ENCODE peak calls at places on chromosomes 13 and 19, in eight cellular contexts. One of them, this sample, is unnamed.

GRCh38 chr13:111415216-111415615 is 94.8 kb downstream of the TEX29 start:
- DNase-seq in lung: no peak
- DNase-seq in mucosa of descending colon: no peak
- DNase-seq in stimulated activated CD8-positive, alpha-beta memory T cell treated with anti-CD3 and anti-CD28 coated beads, Interleukin-2, amount 100 ng/mL, for 48 hours: no peak
- DNase-seq in HFF-Myc: no peak
- DNase-seq in aorta: no peak
- DNase-seq in nephron progenitor cell: no peak
- DNase-seq in NCI-H345: no peak
- DNase-seq in this sample: no peak

GRCh38 chr19:34173145-34173956 is 1.0 kb downstream of the LSM14A start:
- DNase-seq in mucosa of descending colon: peak; percentile 64
- DNase-seq in nephron progenitor cell: peak; percentile 62
- DNase-seq in lung: peak; percentile 41
- DNase-seq in stimulated activated CD8-positive, alpha-beta memory T cell treated with anti-CD3 and anti-CD28 coated beads, Interleukin-2, amount 100 ng/mL, for 48 hours: no peak
- DNase-seq in NCI-H345: peak; percentile 64
- DNase-seq in aorta: peak; percentile 55
- DNase-seq in HFF-Myc: no peak
- DNase-seq in this sample: peak; percentile 31

GRCh38 chr19:15265849-15266248 is 33.6 kb upstream of the EPHX3 start:
- DNase-seq in nephron progenitor cell: no peak
- DNase-seq in HFF-Myc: peak; percentile 85
- DNase-seq in mucosa of descending colon: peak; percentile 78
- DNase-seq in NCI-H345: no peak
- DNase-seq in lung: peak; percentile 82
- DNase-seq in aorta: peak; percentile 94
- DNase-seq in stimulated activated CD8-positive, alpha-beta memory T cell treated with anti-CD3 and anti-CD28 coated beads, Interleukin-2, amount 100 ng/mL, for 48 hours: no peak
- DNase-seq in this sample: no peak

GRCh38 chr13:112684041-112684440 is 5.8 kb upstream of the ATP11A start:
- DNase-seq in mucosa of descending colon: no peak
- DNase-seq in stimulated activated CD8-positive, alpha-beta memory T cell treated with anti-CD3 and anti-CD28 coated beads, Interleukin-2, amount 100 ng/mL, for 48 hours: no peak
- DNase-seq in NCI-H345: no peak
- DNase-seq in aorta: no peak
- DNase-seq in nephron progenitor cell: no peak
- DNase-seq in HFF-Myc: no peak
- DNase-seq in lung: no peak
- DNase-seq in this sample: no peak

GRCh38 chr19:6457958-6458694 is 1.5 kb downstream of the SLC25A23 start:
- DNase-seq in nephron progenitor cell: no peak
- DNase-seq in mucosa of descending colon: no peak
- DNase-seq in lung: no peak
- DNase-seq in aorta: no peak
- DNase-seq in NCI-H345: no peak
- DNase-seq in HFF-Myc: no peak
- DNase-seq in stimulated activated CD8-positive, alpha-beta memory T cell treated with anti-CD3 and anti-CD28 coated beads, Interleukin-2, amount 100 ng/mL, for 48 hours: no peak
- DNase-seq in this sample: peak; percentile 70

GRCh38 chr19:12838182-12838890 is at the start of gene MAST1:
- DNase-seq in nephron progenitor cell: peak; percentile 81
- DNase-seq in stimulated activated CD8-positive, alpha-beta memory T cell treated with anti-CD3 and anti-CD28 coated beads, Interleukin-2, amount 100 ng/mL, for 48 hours: peak; percentile 38
- DNase-seq in aorta: no peak
- DNase-seq in HFF-Myc: no peak
- DNase-seq in lung: no peak
- DNase-seq in NCI-H345: peak; percentile 29
- DNase-seq in mucosa of descending colon: peak; percentile 51
- DNase-seq in this sample: peak; percentile 79

GRCh38 chr19:48044561-48044960 is 682 bp upstream of the CABP5 start:
- DNase-seq in HFF-Myc: no peak
- DNase-seq in nephron progenitor cell: no peak
- DNase-seq in NCI-H345: no peak
- DNase-seq in lung: no peak
- DNase-seq in mucosa of descending colon: no peak
- DNase-seq in aorta: no peak
- DNase-seq in stimulated activated CD8-positive, alpha-beta memory T cell treated with anti-CD3 and anti-CD28 coated beads, Interleukin-2, amount 100 ng/mL, for 48 hours: no peak
- DNase-seq in this sample: no peak

GRCh38 chr13:51348069-51348967 is 8.8 kb downstream of the SERPINE3 start:
- DNase-seq in mucosa of descending colon: no peak
- DNase-seq in stimulated activated CD8-positive, alpha-beta memory T cell treated with anti-CD3 and anti-CD28 coated beads, Interleukin-2, amount 100 ng/mL, for 48 hours: no peak
- DNase-seq in lung: no peak
- DNase-seq in HFF-Myc: no peak
- DNase-seq in aorta: no peak
- DNase-seq in NCI-H345: no peak
- DNase-seq in nephron progenitor cell: no peak
- DNase-seq in this sample: no peak

GRCh38 chr19:41930926-41931592 is 2.8 kb upstream of the ERFL start:
- DNase-seq in HFF-Myc: no peak
- DNase-seq in NCI-H345: peak; percentile 43
- DNase-seq in lung: no peak
- DNase-seq in stimulated activated CD8-positive, alpha-beta memory T cell treated with anti-CD3 and anti-CD28 coated beads, Interleukin-2, amount 100 ng/mL, for 48 hours: no peak
- DNase-seq in mucosa of descending colon: peak; percentile 36
- DNase-seq in nephron progenitor cell: no peak
- DNase-seq in aorta: no peak
- DNase-seq in this sample: no peak

GRCh38 chr13:40979232-40979631 is 39.9 kb downstream of the ELF1 start:
- DNase-seq in mucosa of descending colon: no peak
- DNase-seq in NCI-H345: no peak
- DNase-seq in nephron progenitor cell: no peak
- DNase-seq in stimulated activated CD8-positive, alpha-beta memory T cell treated with anti-CD3 and anti-CD28 coated beads, Interleukin-2, amount 100 ng/mL, for 48 hours: no peak
- DNase-seq in lung: no peak
- DNase-seq in HFF-Myc: no peak
- DNase-seq in aorta: no peak
- DNase-seq in this sample: no peak

GRCh38 chr19:47110521-47111080 is 3.0 kb downstream of the ZC3H4 start:
- DNase-seq in mucosa of descending colon: peak; percentile 74
- DNase-seq in HFF-Myc: no peak
- DNase-seq in aorta: no peak
- DNase-seq in stimulated activated CD8-positive, alpha-beta memory T cell treated with anti-CD3 and anti-CD28 coated beads, Interleukin-2, amount 100 ng/mL, for 48 hours: no peak
- DNase-seq in NCI-H345: no peak
- DNase-seq in lung: no peak
- DNase-seq in nephron progenitor cell: no peak
- DNase-seq in this sample: peak; percentile 49

GRCh38 chr13:95509521-95510315 is 42.8 kb upstream of the CLDN10 start:
- DNase-seq in nephron progenitor cell: no peak
- DNase-seq in mucosa of descending colon: no peak
- DNase-seq in HFF-Myc: no peak
- DNase-seq in NCI-H345: no peak
- DNase-seq in aorta: no peak
- DNase-seq in stimulated activated CD8-positive, alpha-beta memory T cell treated with anti-CD3 and anti-CD28 coated beads, Interleukin-2, amount 100 ng/mL, for 48 hours: no peak
- DNase-seq in lung: no peak
- DNase-seq in this sample: no peak

GRCh38 chr19:45305421-45305820 is 17.3 kb downstream of the CKM start:
- DNase-seq in aorta: no peak
- DNase-seq in nephron progenitor cell: no peak
- DNase-seq in lung: no peak
- DNase-seq in stimulated activated CD8-positive, alpha-beta memory T cell treated with anti-CD3 and anti-CD28 coated beads, Interleukin-2, amount 100 ng/mL, for 48 hours: no peak
- DNase-seq in mucosa of descending colon: no peak
- DNase-seq in HFF-Myc: no peak
- DNase-seq in NCI-H345: no peak
- DNase-seq in this sample: peak; percentile 51

GRCh38 chr13:31920301-31920818 is 111.2 kb upstream of the FRY start:
- DNase-seq in HFF-Myc: no peak
- DNase-seq in stimulated activated CD8-positive, alpha-beta memory T cell treated with anti-CD3 and anti-CD28 coated beads, Interleukin-2, amount 100 ng/mL, for 48 hours: no peak
- DNase-seq in mucosa of descending colon: no peak
- DNase-seq in aorta: no peak
- DNase-seq in nephron progenitor cell: no peak
- DNase-seq in NCI-H345: no peak
- DNase-seq in lung: no peak
- DNase-seq in this sample: no peak

GRCh38 chr13:44713793-44714469 is 137.8 kb upstream of the TSC22D1 start:
- DNase-seq in aorta: peak; percentile 70
- DNase-seq in mucosa of descending colon: no peak
- DNase-seq in nephron progenitor cell: no peak
- DNase-seq in HFF-Myc: peak; percentile 94
- DNase-seq in lung: no peak
- DNase-seq in stimulated activated CD8-positive, alpha-beta memory T cell treated with anti-CD3 and anti-CD28 coated beads, Interleukin-2, amount 100 ng/mL, for 48 hours: no peak
- DNase-seq in NCI-H345: no peak
- DNase-seq in this sample: no peak

GRCh38 chr13:59677966-59678814 is 485.5 kb downstream of the DIAPH3 start:
- DNase-seq in HFF-Myc: peak; percentile 32
- DNase-seq in stimulated activated CD8-positive, alpha-beta memory T cell treated with anti-CD3 and anti-CD28 coated beads, Interleukin-2, amount 100 ng/mL, for 48 hours: no peak
- DNase-seq in aorta: no peak
- DNase-seq in NCI-H345: peak; percentile 43
- DNase-seq in mucosa of descending colon: no peak
- DNase-seq in lung: no peak
- DNase-seq in nephron progenitor cell: no peak
- DNase-seq in this sample: peak; percentile 16

GRCh38 chr19:28142258-28142657 is 1070.7 kb downstream of the UQCRFS1 start:
- DNase-seq in mucosa of descending colon: no peak
- DNase-seq in stimulated activated CD8-positive, alpha-beta memory T cell treated with anti-CD3 and anti-CD28 coated beads, Interleukin-2, amount 100 ng/mL, for 48 hours: no peak
- DNase-seq in HFF-Myc: no peak
- DNase-seq in NCI-H345: no peak
- DNase-seq in lung: no peak
- DNase-seq in aorta: no peak
- DNase-seq in nephron progenitor cell: no peak
- DNase-seq in this sample: no peak

GRCh38 chr13:100787899-100788298 is 113.3 kb upstream of the TMTC4 start:
- DNase-seq in NCI-H345: no peak
- DNase-seq in mucosa of descending colon: no peak
- DNase-seq in aorta: no peak
- DNase-seq in stimulated activated CD8-positive, alpha-beta memory T cell treated with anti-CD3 and anti-CD28 coated beads, Interleukin-2, amount 100 ng/mL, for 48 hours: no peak
- DNase-seq in nephron progenitor cell: no peak
- DNase-seq in lung: no peak
- DNase-seq in HFF-Myc: no peak
- DNase-seq in this sample: no peak

GRCh38 chr19:2231621-2232221 is 4.4 kb downstream of the PLEKHJ1 start:
- DNase-seq in stimulated activated CD8-positive, alpha-beta memory T cell treated with anti-CD3 and anti-CD28 coated beads, Interleukin-2, amount 100 ng/mL, for 48 hours: no peak
- DNase-seq in aorta: no peak
- DNase-seq in HFF-Myc: no peak
- DNase-seq in mucosa of descending colon: no peak
- DNase-seq in lung: no peak
- DNase-seq in NCI-H345: no peak
- DNase-seq in nephron progenitor cell: no peak
- DNase-seq in this sample: no peak

GRCh38 chr13:111049791-111050538 is 65.1 kb upstream of the ARHGEF7 start:
- DNase-seq in NCI-H345: peak; percentile 14
- DNase-seq in mucosa of descending colon: no peak
- DNase-seq in lung: peak; percentile 29
- DNase-seq in stimulated activated CD8-positive, alpha-beta memory T cell treated with anti-CD3 and anti-CD28 coated beads, Interleukin-2, amount 100 ng/mL, for 48 hours: no peak
- DNase-seq in aorta: no peak
- DNase-seq in nephron progenitor cell: no peak
- DNase-seq in HFF-Myc: no peak
- DNase-seq in this sample: peak; percentile 72

GRCh38 chr19:4694211-4694987 is 24.3 kb upstream of the MYDGF start:
- DNase-seq in stimulated activated CD8-positive, alpha-beta memory T cell treated with anti-CD3 and anti-CD28 coated beads, Interleukin-2, amount 100 ng/mL, for 48 hours: no peak
- DNase-seq in lung: no peak
- DNase-seq in HFF-Myc: peak; percentile 55
- DNase-seq in aorta: peak; percentile 76
- DNase-seq in mucosa of descending colon: peak; percentile 57
- DNase-seq in nephron progenitor cell: no peak
- DNase-seq in NCI-H345: no peak
- DNase-seq in this sample: peak; percentile 54

GRCh38 chr13:111239754-111240670 is 80.4 kb upstream of the TEX29 start:
- DNase-seq in HFF-Myc: no peak
- DNase-seq in mucosa of descending colon: no peak
- DNase-seq in lung: no peak
- DNase-seq in stimulated activated CD8-positive, alpha-beta memory T cell treated with anti-CD3 and anti-CD28 coated beads, Interleukin-2, amount 100 ng/mL, for 48 hours: no peak
- DNase-seq in NCI-H345: no peak
- DNase-seq in nephron progenitor cell: no peak
- DNase-seq in aorta: no peak
- DNase-seq in this sample: no peak

GRCh38 chr19:52923782-52924593 is 760 bp upstream of the ZNF888 start:
- DNase-seq in lung: peak; percentile 65
- DNase-seq in aorta: peak; percentile 84
- DNase-seq in nephron progenitor cell: no peak
- DNase-seq in NCI-H345: no peak
- DNase-seq in mucosa of descending colon: peak; percentile 85
- DNase-seq in HFF-Myc: no peak
- DNase-seq in stimulated activated CD8-positive, alpha-beta memory T cell treated with anti-CD3 and anti-CD28 coated beads, Interleukin-2, amount 100 ng/mL, for 48 hours: no peak
- DNase-seq in this sample: peak; percentile 89

GRCh38 chr19:1807030-1807694 is 4.9 kb downstream of the ATP8B3 start:
- DNase-seq in nephron progenitor cell: no peak
- DNase-seq in mucosa of descending colon: peak; percentile 51
- DNase-seq in stimulated activated CD8-positive, alpha-beta memory T cell treated with anti-CD3 and anti-CD28 coated beads, Interleukin-2, amount 100 ng/mL, for 48 hours: no peak
- DNase-seq in lung: no peak
- DNase-seq in aorta: peak; percentile 45
- DNase-seq in NCI-H345: no peak
- DNase-seq in HFF-Myc: no peak
- DNase-seq in this sample: no peak

GRCh38 chr13:51999525-51999924 is 11.7 kb downstream of the ATP7B start:
- DNase-seq in stimulated activated CD8-positive, alpha-beta memory T cell treated with anti-CD3 and anti-CD28 coated beads, Interleukin-2, amount 100 ng/mL, for 48 hours: no peak
- DNase-seq in NCI-H345: no peak
- DNase-seq in mucosa of descending colon: no peak
- DNase-seq in HFF-Myc: no peak
- DNase-seq in aorta: peak; percentile 71
- DNase-seq in nephron progenitor cell: peak; percentile 20
- DNase-seq in lung: peak; percentile 51
- DNase-seq in this sample: no peak

GRCh38 chr13:36919206-36919832 is 719 bp downstream of the SMAD9 start:
- DNase-seq in nephron progenitor cell: peak; percentile 74
- DNase-seq in stimulated activated CD8-positive, alpha-beta memory T cell treated with anti-CD3 and anti-CD28 coated beads, Interleukin-2, amount 100 ng/mL, for 48 hours: no peak
- DNase-seq in HFF-Myc: no peak
- DNase-seq in aorta: peak; percentile 71
- DNase-seq in lung: peak; percentile 47
- DNase-seq in NCI-H345: peak; percentile 64
- DNase-seq in mucosa of descending colon: no peak
- DNase-seq in this sample: no peak

GRCh38 chr13:46126552-46127171 is 21.8 kb upstream of the CPB2 start:
- DNase-seq in NCI-H345: peak; percentile 51
- DNase-seq in mucosa of descending colon: peak; percentile 54
- DNase-seq in lung: peak; percentile 65
- DNase-seq in HFF-Myc: peak; percentile 50
- DNase-seq in stimulated activated CD8-positive, alpha-beta memory T cell treated with anti-CD3 and anti-CD28 coated beads, Interleukin-2, amount 100 ng/mL, for 48 hours: peak; percentile 54
- DNase-seq in aorta: peak; percentile 56
- DNase-seq in nephron progenitor cell: peak; percentile 75
- DNase-seq in this sample: peak; percentile 67

GRCh38 chr13:98013241-98013640 is 59.8 kb downstream of the IPO5 start:
- DNase-seq in HFF-Myc: no peak
- DNase-seq in lung: no peak
- DNase-seq in nephron progenitor cell: no peak
- DNase-seq in aorta: no peak
- DNase-seq in mucosa of descending colon: no peak
- DNase-seq in stimulated activated CD8-positive, alpha-beta memory T cell treated with anti-CD3 and anti-CD28 coated beads, Interleukin-2, amount 100 ng/mL, for 48 hours: no peak
- DNase-seq in NCI-H345: no peak
- DNase-seq in this sample: no peak

GRCh38 chr19:13986348-13986904 is 19.7 kb downstream of the RFX1 start:
- DNase-seq in mucosa of descending colon: peak; percentile 96
- DNase-seq in NCI-H345: peak; percentile 30
- DNase-seq in stimulated activated CD8-positive, alpha-beta memory T cell treated with anti-CD3 and anti-CD28 coated beads, Interleukin-2, amount 100 ng/mL, for 48 hours: peak; percentile 98
- DNase-seq in HFF-Myc: peak; percentile 64
- DNase-seq in aorta: peak; percentile 96
- DNase-seq in nephron progenitor cell: peak; percentile 77
- DNase-seq in lung: peak; percentile 77
- DNase-seq in this sample: no peak

GRCh38 chr19:1691589-1692290 is 39.3 kb upstream of the TCF3 start:
- DNase-seq in stimulated activated CD8-positive, alpha-beta memory T cell treated with anti-CD3 and anti-CD28 coated beads, Interleukin-2, amount 100 ng/mL, for 48 hours: no peak
- DNase-seq in mucosa of descending colon: peak; percentile 27
- DNase-seq in NCI-H345: no peak
- DNase-seq in nephron progenitor cell: no peak
- DNase-seq in aorta: no peak
- DNase-seq in HFF-Myc: no peak
- DNase-seq in lung: no peak
- DNase-seq in this sample: no peak

GRCh38 chr13:41746259-41746658 is 214.7 kb downstream of the VWA8 start:
- DNase-seq in NCI-H345: no peak
- DNase-seq in HFF-Myc: peak; percentile 17
- DNase-seq in stimulated activated CD8-positive, alpha-beta memory T cell treated with anti-CD3 and anti-CD28 coated beads, Interleukin-2, amount 100 ng/mL, for 48 hours: no peak
- DNase-seq in nephron progenitor cell: no peak
- DNase-seq in lung: no peak
- DNase-seq in aorta: no peak
- DNase-seq in mucosa of descending colon: no peak
- DNase-seq in this sample: no peak

GRCh38 chr13:43441464-43441863 is 345.3 kb downstream of the ENOX1 start:
- DNase-seq in aorta: no peak
- DNase-seq in NCI-H345: no peak
- DNase-seq in lung: no peak
- DNase-seq in HFF-Myc: no peak
- DNase-seq in nephron progenitor cell: no peak
- DNase-seq in mucosa of descending colon: no peak
- DNase-seq in stimulated activated CD8-positive, alpha-beta memory T cell treated with anti-CD3 and anti-CD28 coated beads, Interleukin-2, amount 100 ng/mL, for 48 hours: no peak
- DNase-seq in this sample: no peak

GRCh38 chr13:51818771-51819511 is 15.0 kb upstream of the DHRS12 start:
- DNase-seq in NCI-H345: no peak
- DNase-seq in aorta: peak; percentile 76
- DNase-seq in HFF-Myc: no peak
- DNase-seq in nephron progenitor cell: no peak
- DNase-seq in mucosa of descending colon: no peak
- DNase-seq in stimulated activated CD8-positive, alpha-beta memory T cell treated with anti-CD3 and anti-CD28 coated beads, Interleukin-2, amount 100 ng/mL, for 48 hours: peak; percentile 30
- DNase-seq in lung: no peak
- DNase-seq in this sample: no peak

This sample was measured in K562.